ENCODE peak calls at places on chromosomes 7 and 10, in seven cellular contexts. T, U, P, Z, I, D and V are unnamed samples.

GRCh38 chr10:69910566-69910965 is 108.9 kb downstream of the COL13A1 start:
- DNase-seq in Z (no peak), U (no peak), P (no peak), I (no peak), T (no peak), D (no peak), V (no peak)

GRCh38 chr7:113945018-113945938 is 26.5 kb upstream of the PPP1R3A start:
- DNase-seq in P (no peak), T (peak), D (no peak), U (no peak), Z (no peak), I (no peak), V (no peak)

GRCh38 chr10:33498354-33498753 is 163.9 kb upstream of the NRP1 start:
- DNase-seq in T (no peak), D (no peak), I (no peak), Z (no peak), P (no peak), U (no peak), V (no peak)

GRCh38 chr10:3805791-3806381 is 20.9 kb upstream of the KLF6 start:
- DNase-seq in I (peak), Z (no peak), U (peak), P (peak), D (peak), T (no peak), V (peak)

GRCh38 chr10:22624289-22624738 is 90.1 kb downstream of the PIP4K2A start:
- DNase-seq in I (no peak), D (no peak), P (peak), Z (peak), T (no peak), U (peak), V (no peak)

GRCh38 chr7:24755541-24756416 is 1.5 kb downstream of the GSDME start:
- DNase-seq in U (peak), T (no peak), P (peak), D (no peak), Z (peak), I (no peak), V (no peak)

GRCh38 chr10:131838921-131839320 is 61.9 kb upstream of the PPP2R2D start:
- DNase-seq in U (no peak), T (no peak), D (no peak), Z (no peak), P (no peak), I (no peak), V (no peak)

GRCh38 chr10:114526112-114526496 is 121.8 kb upstream of the AFAP1L2 start:
- DNase-seq in I (no peak), Z (no peak), P (peak), U (peak), T (no peak), D (no peak), V (no peak)

GRCh38 chr7:21616796-21617436 is 74.1 kb downstream of the DNAH11 start:
- DNase-seq in Z (no peak), U (peak), I (no peak), T (no peak), P (peak), D (no peak), V (no peak)

GRCh38 chr7:70997275-70997674 is 134.7 kb upstream of the GALNT17 start:
- DNase-seq in Z (no peak), T (no peak), I (no peak), P (no peak), U (no peak), D (no peak), V (no peak)

GRCh38 chr10:121975295-121976086 is 474 bp upstream of the NSMCE4A start:
- DNase-seq in I (no peak), T (no peak), D (no peak), U (no peak), P (no peak), Z (no peak), V (no peak)

GRCh38 chr10:122643931-122644534 is 55.6 kb downstream of the C10orf120 start:
- DNase-seq in U (no peak), P (no peak), Z (no peak), I (no peak), D (no peak), T (no peak), V (no peak)

GRCh38 chr7:57821438-57822382 is 371.7 kb downstream of the ZNF716 start:
- DNase-seq in T (no peak), D (no peak), Z (no peak), I (no peak), P (no peak), U (no peak), V (no peak)

GRCh38 chr10:98295907-98296306 is 27.9 kb upstream of the LOXL4 start:
- DNase-seq in I (no peak), T (no peak), P (peak), U (peak), D (no peak), Z (no peak), V (no peak)

GRCh38 chr7:80831996-80832395 is 86.9 kb downstream of the SEMA3C start:
- DNase-seq in Z (no peak), P (peak), I (no peak), T (no peak), U (no peak), D (no peak), V (no peak)

GRCh38 chr10:63554666-63555065 is 33.5 kb downstream of the REEP3 start:
- DNase-seq in U (peak), P (peak), T (no peak), D (no peak), Z (no peak), I (no peak), V (peak)

GRCh38 chr7:100632951-100633717 is 8.2 kb downstream of the TFR2 start:
- DNase-seq in D (no peak), Z (no peak), T (no peak), I (peak), U (peak), P (peak), V (peak)

GRCh38 chr10:132264306-132264950 is 43.3 kb downstream of the STK32C start:
- DNase-seq in T (no peak), D (no peak), Z (no peak), I (no peak), P (no peak), U (no peak), V (no peak)

GRCh38 chr10:12971001-12971788 is 30.3 kb downstream of the CCDC3 start:
- DNase-seq in D (no peak), Z (no peak), P (no peak), I (peak), U (no peak), T (no peak), V (no peak)

GRCh38 chr10:110317866-110318850 is 13.4 kb upstream of the SMNDC1 start:
- DNase-seq in T (no peak), Z (no peak), U (no peak), P (no peak), I (no peak), D (no peak), V (no peak)

GRCh38 chr7:101173752-101174244 is 6.3 kb downstream of the NAT16 start:
- DNase-seq in U (no peak), T (no peak), D (no peak), P (peak), Z (no peak), I (no peak), V (no peak)

GRCh38 chr7:4715385-4715770 is 33.3 kb downstream of the FOXK1 start:
- DNase-seq in D (peak), T (no peak), I (peak), Z (peak), U (peak), P (peak), V (peak)

GRCh38 chr7:5177060-5177459 is 13.0 kb upstream of the WIPI2 start:
- DNase-seq in I (peak), D (peak), P (peak), U (peak), Z (no peak), T (no peak), V (peak)

GRCh38 chr10:124704428-124704805 is 39.8 kb downstream of the FAM53B start:
- DNase-seq in T (no peak), P (no peak), I (no peak), D (no peak), U (no peak), Z (no peak), V (no peak)

GRCh38 chr7:106770191-106770590 is 94.9 kb upstream of the PIK3CG start:
- DNase-seq in U (peak), P (peak), I (no peak), D (no peak), T (no peak), Z (no peak), V (no peak)

GRCh38 chr10:32059472-32059871 is 3.2 kb upstream of the KIF5B start:
- DNase-seq in Z (peak), I (no peak), D (no peak), T (no peak), P (no peak), U (no peak), V (no peak)

GRCh38 chr7:33243319-33243881 is 114.0 kb downstream of the BBS9 start:
- DNase-seq in T (no peak), Z (peak), P (peak), U (peak), I (no peak), D (no peak), V (no peak)

GRCh38 chr10:2985729-2986232 is 81.6 kb upstream of the PFKP start:
- DNase-seq in D (no peak), Z (no peak), T (no peak), I (no peak), P (peak), U (peak), V (peak)

GRCh38 chr7:44244282-44244681 is 43.5 kb downstream of the YKT6 start:
- DNase-seq in Z (no peak), D (no peak), I (no peak), U (no peak), T (no peak), P (no peak), V (no peak)

GRCh38 chr7:30727061-30727945 is 24.6 kb upstream of the INMT start:
- DNase-seq in Z (no peak), I (no peak), U (no peak), T (no peak), P (peak), D (no peak), V (peak)

GRCh38 chr7:130150587-130150986 is 54.6 kb downstream of the TMEM209 start:
- DNase-seq in T (no peak), P (no peak), U (no peak), D (no peak), Z (no peak), I (no peak), V (no peak)

GRCh38 chr7:98203261-98203963 is 7.8 kb upstream of the BHLHA15 start:
- DNase-seq in T (no peak), Z (no peak), D (no peak), I (no peak), U (no peak), P (no peak), V (no peak)
- H3K4me3 ChIP-seq in T (no peak), Z (no peak), D (no peak), I (no peak), U (no peak), P (no peak), V (no peak)

DNA sequence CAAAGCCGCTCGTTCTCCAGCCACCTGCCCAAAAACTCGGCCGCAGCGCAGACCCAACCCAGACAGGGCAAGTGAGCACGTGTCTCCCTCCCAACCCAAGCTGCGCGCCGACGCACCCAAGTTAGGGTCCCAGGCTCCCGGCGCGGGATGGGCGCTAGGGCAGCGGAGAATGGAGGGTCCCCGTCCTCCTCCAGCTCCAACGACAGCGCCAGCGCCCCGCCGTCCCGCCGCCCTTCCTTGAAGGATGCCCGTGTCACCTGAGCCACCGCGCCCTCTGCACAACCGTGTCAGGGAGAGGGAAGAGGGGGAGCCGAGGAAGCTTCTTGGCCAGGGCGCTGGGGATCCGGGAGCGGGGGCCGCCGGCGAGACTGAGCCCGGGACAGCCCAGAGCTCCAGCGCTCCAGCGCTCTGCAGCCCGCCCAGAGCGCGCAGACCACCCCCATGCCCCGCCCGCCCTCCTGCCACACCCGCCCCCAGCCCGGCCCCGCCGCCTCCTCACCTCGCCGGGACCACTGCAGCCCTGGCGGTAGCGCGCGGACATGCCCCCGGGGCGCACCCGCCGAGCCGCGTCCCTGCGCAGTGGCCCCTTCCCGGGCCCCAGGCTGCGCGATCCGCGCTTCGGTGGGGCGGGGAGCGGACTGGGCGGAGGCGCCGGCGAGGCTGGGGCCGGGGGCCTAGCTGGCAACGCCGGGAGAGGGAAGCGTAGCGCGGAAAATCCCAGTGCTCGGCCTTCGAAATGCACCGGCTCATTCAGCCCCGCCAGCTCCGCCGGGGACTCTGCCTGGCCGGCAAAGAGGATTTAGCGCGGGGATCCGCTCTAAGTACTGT is at the start of gene SLC16A12:
- DNase-seq in I (peak), P (no peak), Z (no peak), D (no peak), T (no peak), U (peak), V (no peak)
- H3K4me3 ChIP-seq in I (peak), P (peak), Z (peak), D (no peak), T (peak), U (peak), V (peak)

DNA sequence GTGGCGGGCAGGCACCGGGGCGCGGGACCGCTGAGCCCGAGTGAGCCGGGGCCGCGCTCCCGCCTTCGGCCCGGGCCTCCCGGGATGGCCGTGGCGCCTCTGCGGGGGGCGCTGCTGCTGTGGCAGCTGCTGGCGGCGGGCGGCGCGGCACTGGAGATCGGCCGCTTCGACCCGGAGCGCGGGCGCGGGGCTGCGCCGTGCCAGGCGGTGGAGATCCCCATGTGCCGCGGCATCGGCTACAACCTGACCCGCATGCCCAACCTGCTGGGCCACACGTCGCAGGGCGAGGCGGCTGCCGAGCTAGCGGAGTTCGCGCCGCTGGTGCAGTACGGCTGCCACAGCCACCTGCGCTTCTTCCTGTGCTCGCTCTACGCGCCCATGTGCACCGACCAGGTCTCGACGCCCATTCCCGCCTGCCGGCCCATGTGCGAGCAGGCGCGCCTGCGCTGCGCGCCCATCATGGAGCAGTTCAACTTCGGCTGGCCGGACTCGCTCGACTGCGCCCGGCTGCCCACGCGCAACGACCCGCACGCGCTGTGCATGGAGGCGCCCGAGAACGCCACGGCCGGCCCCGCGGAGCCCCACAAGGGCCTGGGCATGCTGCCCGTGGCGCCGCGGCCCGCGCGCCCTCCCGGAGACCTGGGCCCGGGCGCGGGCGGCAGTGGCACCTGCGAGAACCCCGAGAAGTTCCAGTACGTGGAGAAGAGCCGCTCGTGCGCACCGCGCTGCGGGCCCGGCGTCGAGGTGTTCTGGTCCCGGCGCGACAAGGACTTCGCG is 534 bp downstream of the FZD9 start:
- DNase-seq in Z (no peak), U (no peak), I (no peak), P (no peak), D (no peak), T (no peak), V (no peak)
- H3K4me3 ChIP-seq in Z (peak), U (no peak), I (peak), P (no peak), D (no peak), T (peak), V (peak)

GRCh38 chr7:117322741-117323584 is at the start of gene WNT2:
- DNase-seq in P (no peak), I (no peak), T (no peak), U (peak), Z (no peak), D (no peak), V (no peak)
- H3K4me3 ChIP-seq in P (peak), I (peak), T (peak), U (peak), Z (no peak), D (peak), V (no peak)

DNA sequence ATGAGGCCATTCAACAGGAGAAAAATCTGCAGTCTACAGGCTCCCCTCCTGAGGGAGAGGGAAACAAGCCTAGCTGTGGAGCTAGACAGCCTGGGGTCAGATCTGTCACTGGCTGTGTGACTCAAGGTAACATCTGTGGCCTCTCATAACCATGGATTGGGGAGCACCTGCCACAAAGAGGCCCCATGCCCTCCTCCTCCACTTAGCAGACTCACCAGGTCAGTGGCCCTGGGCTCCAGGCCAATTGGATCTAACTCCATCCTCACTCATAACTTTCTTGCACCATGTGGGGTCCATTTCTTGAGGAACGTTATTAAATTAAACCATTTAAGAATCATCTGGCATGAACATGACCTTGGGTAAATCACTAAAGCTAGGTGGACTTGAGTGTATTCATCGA is 1.8 kb downstream of the GDF10 start:
- DNase-seq in U (no peak), Z (no peak), T (no peak), D (no peak), P (no peak), I (no peak), V (no peak)
- H3K4me3 ChIP-seq in U (no peak), Z (no peak), T (peak), D (no peak), P (no peak), I (no peak), V (no peak)

GRCh38 chr7:141409911-141410329 is 141.3 kb upstream of the AGK start:
- DNase-seq in U (no peak), Z (no peak), P (no peak), D (no peak), T (no peak), I (no peak), V (no peak)

GRCh38 chr7:141410353-141410752 is 140.9 kb upstream of the AGK start:
- DNase-seq in P (no peak), U (no peak), T (no peak), I (no peak), Z (no peak), D (no peak), V (no peak)

GRCh38 chr7:141408440-141408839 is 142.8 kb upstream of the AGK start:
- DNase-seq in Z (no peak), U (no peak), P (no peak), T (no peak), D (no peak), I (no peak), V (no peak)

GRCh38 chr7:141411133-141411532 is 140.1 kb upstream of the AGK start:
- DNase-seq in P (no peak), T (no peak), Z (no peak), I (no peak), D (no peak), U (no peak), V (no peak)

DNA sequence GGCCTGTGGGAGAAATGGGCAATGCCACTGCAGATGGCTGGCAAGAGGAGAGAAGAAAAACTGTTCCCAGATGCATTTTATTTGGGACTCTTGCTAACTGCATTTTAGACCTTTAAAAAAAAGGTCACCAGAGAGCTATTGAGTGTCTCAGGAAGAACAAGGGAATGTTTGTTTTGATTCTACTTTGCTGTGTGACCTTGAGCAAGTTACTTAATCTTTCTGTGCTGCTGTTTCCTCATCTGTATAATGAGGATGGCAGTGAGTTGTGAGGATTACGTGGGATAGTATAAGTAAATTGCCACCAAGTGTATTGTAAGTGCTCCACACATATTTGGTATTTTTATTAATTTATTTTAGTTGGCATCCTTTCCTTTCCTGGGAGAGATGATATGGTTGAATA is 142.0 kb upstream of the AGK start:
- DNase-seq in U (no peak), P (no peak), T (no peak), D (no peak), I (no peak), Z (no peak), V (no peak)
- H3K4me3 ChIP-seq in U (no peak), P (no peak), T (no peak), D (no peak), I (no peak), Z (no peak), V (no peak)

GRCh38 chr10:29734640-29734979 is 99.8 kb upstream of the SVIL start:
- DNase-seq in I (no peak), D (no peak), P (no peak), Z (no peak), U (no peak), T (no peak), V (no peak)

GRCh38 chr10:29734980-29735627 is 100.3 kb upstream of the SVIL start:
- DNase-seq in I (peak), D (peak), Z (no peak), T (peak), P (no peak), U (peak), V (peak)

GRCh38 chr10:29731760-29732159 is 97.0 kb upstream of the SVIL start:
- DNase-seq in U (no peak), Z (no peak), I (no peak), D (no peak), P (no peak), T (no peak), V (peak)

GRCh38 chr10:29732918-29733317 is 98.1 kb upstream of the SVIL start:
- DNase-seq in P (no peak), U (no peak), D (no peak), Z (no peak), I (no peak), T (no peak), V (no peak)

DNA sequence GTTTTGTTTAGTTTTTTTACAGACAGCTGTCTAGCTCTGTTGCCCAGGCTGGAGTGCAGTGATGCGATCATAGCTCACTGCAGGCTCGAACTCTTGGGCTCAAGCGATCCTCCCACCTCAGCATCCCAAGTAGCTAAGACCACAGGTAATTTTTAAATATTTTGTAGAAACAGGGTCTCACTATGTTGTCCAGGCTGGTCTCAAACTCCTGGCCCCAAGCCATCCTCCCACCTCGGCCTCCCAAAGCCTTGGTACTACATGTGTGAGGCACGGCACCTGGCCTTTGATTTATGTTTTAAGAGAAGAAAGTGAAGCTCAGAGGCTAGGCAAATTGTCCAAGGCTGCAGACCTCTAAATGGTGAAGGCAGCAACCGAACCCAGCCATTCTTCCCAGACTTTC is 98.6 kb upstream of the SVIL start:
- DNase-seq in D (no peak), P (no peak), I (no peak), U (no peak), Z (no peak), T (no peak), V (no peak)
- H3K4me3 ChIP-seq in D (no peak), P (no peak), I (no peak), U (peak), Z (no peak), T (no peak), V (no peak)